ENCODE peak calls at places on chromosomes 7 and 10, in eight cellular contexts. J is heart right ventricle; I is breast epithelium; Q is AG04450; L is naive thymus-derived CD4-positive, alpha-beta T cell; F is HCT116; M is dorsolateral prefrontal cortex; R is mammary epithelial cell. K is an unnamed sample.

GRCh38 chr7:44959433-44959951 is 19.3 kb downstream of the MYO1G start:
- DNase-seq in L (no peak), J (no peak), Q (no peak), M (no peak), I (no peak), F (no peak), R (peak), K (no peak)

GRCh38 chr10:101558671-101559595 is 29.1 kb downstream of the POLL start:
- DNase-seq in R (no peak), L (no peak), M (no peak), J (no peak), F (no peak), I (no peak), Q (no peak), K (no peak)

GRCh38 chr10:112767156-112767555 is 182.9 kb upstream of the TCF7L2 start:
- DNase-seq in Q (no peak), R (no peak), M (no peak), F (no peak), L (no peak), I (no peak), J (no peak), K (no peak)

GRCh38 chr10:124740374-124741280 is 3.6 kb downstream of the FAM53B start:
- DNase-seq in I (no peak), Q (no peak), L (no peak), F (no peak), M (peak), R (peak), J (peak), K (peak)

GRCh38 chr7:82778021-82778420 is 334.4 kb upstream of the CACNA2D1 start:
- DNase-seq in M (no peak), L (no peak), F (no peak), I (no peak), Q (no peak), J (no peak), R (peak), K (no peak)

GRCh38 chr10:89649051-89649450 is 4.0 kb upstream of the PANK1 start:
- DNase-seq in L (no peak), I (no peak), M (no peak), J (no peak), R (no peak), F (no peak), Q (no peak), K (no peak)

GRCh38 chr7:135774284-135774683 is 25.7 kb upstream of the FAM180A start:
- DNase-seq in M (no peak), F (no peak), Q (peak), J (no peak), L (no peak), I (no peak), R (peak), K (peak)

GRCh38 chr10:48231699-48232315 is 42.7 kb downstream of the FRMPD2 start:
- DNase-seq in M (no peak), L (no peak), R (peak), I (no peak), J (no peak), F (no peak), Q (no peak), K (no peak)

GRCh38 chr7:47313564-47313963 is 268.3 kb downstream of the TNS3 start:
- DNase-seq in L (no peak), I (no peak), J (no peak), Q (no peak), R (no peak), F (no peak), M (no peak), K (no peak)

GRCh38 chr10:93435061-93435491 is 47.1 kb downstream of the MYOF start:
- DNase-seq in J (no peak), M (no peak), L (no peak), Q (no peak), F (no peak), I (no peak), R (no peak), K (no peak)

GRCh38 chr7:37765872-37766525 is 82.4 kb upstream of the NME8 start:
- DNase-seq in L (no peak), J (no peak), R (no peak), M (no peak), Q (no peak), F (no peak), I (no peak), K (no peak)

GRCh38 chr7:142581341-142581740 is 167.9 kb upstream of the PRSS1 start:
- DNase-seq in F (no peak), L (peak), Q (no peak), I (no peak), J (no peak), R (peak), M (no peak), K (no peak)

GRCh38 chr7:88401009-88401623 is 94.4 kb upstream of the STEAP4 start:
- DNase-seq in M (no peak), I (no peak), Q (no peak), F (peak), R (peak), L (no peak), J (no peak), K (no peak)

GRCh38 chr10:13352519-13352918 is 4.4 kb upstream of the SEPHS1 start:
- DNase-seq in Q (no peak), M (no peak), F (no peak), R (no peak), L (no peak), I (no peak), J (no peak), K (no peak)

GRCh38 chr7:2387897-2388636 is 15.3 kb upstream of the CHST12 start:
- DNase-seq in M (no peak), L (no peak), Q (no peak), I (no peak), R (no peak), J (peak), F (no peak), K (no peak)

GRCh38 chr7:153939654-153940053 is 112.5 kb upstream of the DPP6 start:
- DNase-seq in Q (no peak), J (no peak), F (no peak), R (no peak), I (no peak), M (no peak), L (no peak), K (no peak)

GRCh38 chr7:79118143-79118542 is 335.3 kb downstream of the MAGI2 start:
- DNase-seq in J (no peak), M (no peak), Q (no peak), I (no peak), L (no peak), F (no peak), R (no peak), K (no peak)

GRCh38 chr7:151745090-151745638 is 131.8 kb downstream of the PRKAG2 start:
- DNase-seq in Q (no peak), R (peak), M (no peak), L (no peak), J (peak), F (peak), I (no peak), K (no peak)

GRCh38 chr7:98354511-98355249 is 46.2 kb downstream of the BAIAP2L1 start:
- DNase-seq in J (no peak), M (no peak), R (peak), F (peak), Q (no peak), L (no peak), I (peak), K (no peak)

GRCh38 chr7:45625067-45625466 is 50.9 kb downstream of the ADCY1 start:
- DNase-seq in F (no peak), J (no peak), M (no peak), Q (no peak), R (no peak), I (no peak), L (no peak), K (no peak)

GRCh38 chr10:35025916-35026315 is 64.2 kb downstream of the CUL2 start:
- DNase-seq in R (peak), L (no peak), F (no peak), I (no peak), M (no peak), J (no peak), Q (no peak), K (no peak)

GRCh38 chr7:22824760-22825159 is 2.1 kb upstream of the TOMM7 start:
- DNase-seq in M (no peak), Q (no peak), J (no peak), I (no peak), F (no peak), L (no peak), R (no peak), K (no peak)

GRCh38 chr7:22822486-22823141 is at the start of gene TOMM7:
- DNase-seq in J (peak), L (peak), F (peak), Q (peak), R (peak), M (peak), I (peak), K (no peak)

GRCh38 chr7:22823142-22823497 is 471 bp upstream of the TOMM7 start:
- DNase-seq in L (no peak), R (no peak), Q (no peak), M (no peak), I (no peak), J (no peak), F (no peak), K (no peak)

GRCh38 chr7:22819476-22819875 is 3.2 kb downstream of the TOMM7 start:
- DNase-seq in F (no peak), R (no peak), J (no peak), L (no peak), Q (no peak), M (no peak), I (no peak), K (no peak)

GRCh38 chr7:22821702-22822485 is 755 bp downstream of the TOMM7 start:
- DNase-seq in F (no peak), R (peak), Q (no peak), I (no peak), L (peak), M (no peak), J (no peak), K (no peak)
- H3K4me3 ChIP-seq in F (peak), R (peak), Q (peak), I (peak), L (peak), M (peak), J (peak), K (peak)

DNA sequence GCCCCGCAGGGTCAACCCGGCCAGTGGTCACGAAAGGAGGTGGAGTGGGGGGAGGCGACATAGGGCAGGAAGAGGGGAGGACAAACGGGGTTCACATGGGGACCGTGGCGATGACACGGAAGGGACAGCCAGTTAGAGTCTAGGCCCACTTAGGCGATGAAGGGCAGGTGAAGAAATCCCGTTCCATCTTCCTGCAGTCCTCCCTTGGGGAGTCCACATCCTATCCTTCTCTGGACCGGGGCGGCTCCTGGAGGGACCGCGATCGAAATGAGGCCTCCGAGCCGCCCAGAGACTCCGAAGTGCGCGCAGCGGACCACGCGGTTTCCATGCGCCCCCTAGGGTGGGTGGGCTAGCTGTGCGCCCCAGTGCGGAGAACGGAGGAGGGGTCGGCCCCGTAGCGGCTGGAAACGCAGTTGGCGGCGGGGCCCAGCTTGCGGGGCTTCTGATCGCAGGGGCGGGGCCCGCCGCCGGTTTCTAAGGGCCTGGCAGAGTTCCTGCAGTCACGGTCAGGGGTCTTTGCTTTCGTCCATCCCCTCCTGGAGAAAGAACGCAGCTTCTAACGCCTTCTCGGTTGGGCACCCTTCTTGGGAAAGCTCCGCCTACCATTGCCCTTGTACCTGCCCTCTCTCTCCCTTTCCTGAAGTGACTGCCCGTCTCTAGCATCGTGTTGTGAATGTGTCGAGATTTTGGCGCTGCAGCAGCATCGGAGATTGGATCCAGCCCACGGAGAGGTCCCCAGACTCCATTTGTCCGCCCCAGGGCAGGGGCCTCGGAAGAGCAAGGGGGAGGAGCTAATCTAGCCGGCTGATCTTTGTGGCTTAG is 17.9 kb upstream of the TMEM225B start:
- DNase-seq in I (no peak), L (peak), R (no peak), Q (no peak), J (peak), M (peak), F (no peak), K (no peak)
- H3K27ac ChIP-seq in I (peak), L (peak), R (no peak), Q (peak), J (peak), M (no peak), F (no peak), K (peak)

GRCh38 chr10:103983367-103983911 is 16.5 kb downstream of the SLK start:
- DNase-seq in F (no peak), L (peak), J (no peak), I (no peak), Q (no peak), R (no peak), M (no peak), K (no peak)
- H3K4me3 ChIP-seq in F (no peak), L (peak), J (no peak), I (no peak), Q (no peak), R (no peak), M (no peak), K (no peak)

GRCh38 chr10:8787649-8788048 is 733.2 kb downstream of the GATA3 start:
- DNase-seq in J (no peak), M (no peak), L (no peak), Q (no peak), F (no peak), I (no peak), R (no peak), K (no peak)
- H3K27ac ChIP-seq in J (no peak), M (no peak), L (no peak), Q (no peak), F (no peak), I (no peak), R (no peak), K (no peak)

K was measured in vagina.